ENCODE peak calls at places on chromosomes 16 and 17, in nine cellular contexts. One of them, this sample, is unnamed.
A peak's percentile ranks its signal among the peaks of the same experiment; 100 is the strongest.

GRCh38 chr17:9402590-9403199 is 172.9 kb downstream of the STX8 start:
- DNase-seq in transverse colon: peak; percentile 25
- DNase-seq in Panc1: no peak
- DNase-seq in SK-N-SH: peak; percentile 37
- DNase-seq in H1: peak; percentile 23
- DNase-seq in suprapubic skin: no peak
- DNase-seq in vagina: no peak
- DNase-seq in sigmoid colon: no peak
- DNase-seq in prostate gland: no peak
- DNase-seq in this sample: no peak

GRCh38 chr17:31388770-31389672 is 2.5 kb upstream of the RAB11FIP4 start:
- DNase-seq in transverse colon: no peak
- DNase-seq in Panc1: peak; percentile 12
- DNase-seq in SK-N-SH: peak; percentile 83
- DNase-seq in H1: no peak
- DNase-seq in suprapubic skin: no peak
- DNase-seq in vagina: no peak
- DNase-seq in sigmoid colon: no peak
- DNase-seq in prostate gland: no peak
- DNase-seq in this sample: no peak

GRCh38 chr16:86970726-86971125 is 346.5 kb downstream of the C16orf95 start:
- DNase-seq in transverse colon: no peak
- DNase-seq in Panc1: no peak
- DNase-seq in SK-N-SH: no peak
- DNase-seq in H1: no peak
- DNase-seq in suprapubic skin: no peak
- DNase-seq in vagina: no peak
- DNase-seq in sigmoid colon: no peak
- DNase-seq in prostate gland: no peak
- DNase-seq in this sample: peak; percentile 34

GRCh38 chr16:14028207-14028606 is 42.9 kb upstream of the MRTFB start:
- DNase-seq in transverse colon: no peak
- DNase-seq in Panc1: no peak
- DNase-seq in SK-N-SH: no peak
- DNase-seq in H1: no peak
- DNase-seq in suprapubic skin: no peak
- DNase-seq in vagina: no peak
- DNase-seq in sigmoid colon: no peak
- DNase-seq in prostate gland: no peak
- DNase-seq in this sample: no peak

GRCh38 chr16:2482181-2483107 is 7.5 kb downstream of the TBC1D24 start:
- DNase-seq in transverse colon: peak; percentile 38
- DNase-seq in Panc1: no peak
- DNase-seq in SK-N-SH: peak; percentile 91
- DNase-seq in H1: no peak
- DNase-seq in suprapubic skin: no peak
- DNase-seq in vagina: no peak
- DNase-seq in sigmoid colon: peak; percentile 93
- DNase-seq in prostate gland: peak; percentile 66
- DNase-seq in this sample: no peak

GRCh38 chr16:51201604-51202003 is 50.5 kb upstream of the SALL1 start:
- DNase-seq in transverse colon: no peak
- DNase-seq in Panc1: no peak
- DNase-seq in SK-N-SH: no peak
- DNase-seq in H1: no peak
- DNase-seq in suprapubic skin: no peak
- DNase-seq in vagina: no peak
- DNase-seq in sigmoid colon: no peak
- DNase-seq in prostate gland: no peak
- DNase-seq in this sample: no peak

GRCh38 chr16:68427649-68428303 is 20.5 kb downstream of the SMPD3 start:
- DNase-seq in transverse colon: no peak
- DNase-seq in Panc1: no peak
- DNase-seq in SK-N-SH: no peak
- DNase-seq in H1: no peak
- DNase-seq in suprapubic skin: no peak
- DNase-seq in vagina: no peak
- DNase-seq in sigmoid colon: no peak
- DNase-seq in prostate gland: no peak
- DNase-seq in this sample: no peak

GRCh38 chr17:44988256-44988942 is 20.3 kb upstream of the C1QL1 start:
- DNase-seq in transverse colon: no peak
- DNase-seq in Panc1: no peak
- DNase-seq in SK-N-SH: no peak
- DNase-seq in H1: no peak
- DNase-seq in suprapubic skin: no peak
- DNase-seq in vagina: no peak
- DNase-seq in sigmoid colon: no peak
- DNase-seq in prostate gland: no peak
- DNase-seq in this sample: no peak

GRCh38 chr17:17130077-17130844 is 75.9 kb downstream of the PLD6 start:
- DNase-seq in transverse colon: no peak
- DNase-seq in Panc1: no peak
- DNase-seq in SK-N-SH: no peak
- DNase-seq in H1: no peak
- DNase-seq in suprapubic skin: no peak
- DNase-seq in vagina: no peak
- DNase-seq in sigmoid colon: no peak
- DNase-seq in prostate gland: no peak
- DNase-seq in this sample: no peak

GRCh38 chr17:79290726-79291125 is 216.1 kb downstream of the ENGASE start:
- DNase-seq in transverse colon: no peak
- DNase-seq in Panc1: no peak
- DNase-seq in SK-N-SH: no peak
- DNase-seq in H1: no peak
- DNase-seq in suprapubic skin: no peak
- DNase-seq in vagina: no peak
- DNase-seq in sigmoid colon: no peak
- DNase-seq in prostate gland: no peak
- DNase-seq in this sample: no peak

GRCh38 chr16:89257757-89258465 is 40.4 kb downstream of the ZNF778 start:
- DNase-seq in transverse colon: no peak
- DNase-seq in Panc1: no peak
- DNase-seq in SK-N-SH: peak; percentile 32
- DNase-seq in H1: no peak
- DNase-seq in suprapubic skin: no peak
- DNase-seq in vagina: no peak
- DNase-seq in sigmoid colon: no peak
- DNase-seq in prostate gland: no peak
- DNase-seq in this sample: no peak

GRCh38 chr16:89257281-89257731 is 39.8 kb downstream of the ZNF778 start:
- DNase-seq in transverse colon: no peak
- DNase-seq in Panc1: no peak
- DNase-seq in SK-N-SH: peak; percentile 64
- DNase-seq in H1: no peak
- DNase-seq in suprapubic skin: no peak
- DNase-seq in vagina: no peak
- DNase-seq in sigmoid colon: no peak
- DNase-seq in prostate gland: no peak
- DNase-seq in this sample: no peak

GRCh38 chr16:89265647-89266046 is 48.1 kb downstream of the ZNF778 start:
- DNase-seq in transverse colon: no peak
- DNase-seq in Panc1: no peak
- DNase-seq in SK-N-SH: no peak
- DNase-seq in H1: no peak
- DNase-seq in suprapubic skin: no peak
- DNase-seq in vagina: no peak
- DNase-seq in sigmoid colon: no peak
- DNase-seq in prostate gland: no peak
- DNase-seq in this sample: peak; percentile 57

GRCh38 chr16:89264800-89265550 is 47.5 kb downstream of the ZNF778 start:
- DNase-seq in transverse colon: no peak
- DNase-seq in Panc1: no peak
- DNase-seq in SK-N-SH: no peak
- DNase-seq in H1: no peak
- DNase-seq in suprapubic skin: no peak
- DNase-seq in vagina: no peak
- DNase-seq in sigmoid colon: no peak
- DNase-seq in prostate gland: no peak
- DNase-seq in this sample: peak; percentile 52

DNA sequence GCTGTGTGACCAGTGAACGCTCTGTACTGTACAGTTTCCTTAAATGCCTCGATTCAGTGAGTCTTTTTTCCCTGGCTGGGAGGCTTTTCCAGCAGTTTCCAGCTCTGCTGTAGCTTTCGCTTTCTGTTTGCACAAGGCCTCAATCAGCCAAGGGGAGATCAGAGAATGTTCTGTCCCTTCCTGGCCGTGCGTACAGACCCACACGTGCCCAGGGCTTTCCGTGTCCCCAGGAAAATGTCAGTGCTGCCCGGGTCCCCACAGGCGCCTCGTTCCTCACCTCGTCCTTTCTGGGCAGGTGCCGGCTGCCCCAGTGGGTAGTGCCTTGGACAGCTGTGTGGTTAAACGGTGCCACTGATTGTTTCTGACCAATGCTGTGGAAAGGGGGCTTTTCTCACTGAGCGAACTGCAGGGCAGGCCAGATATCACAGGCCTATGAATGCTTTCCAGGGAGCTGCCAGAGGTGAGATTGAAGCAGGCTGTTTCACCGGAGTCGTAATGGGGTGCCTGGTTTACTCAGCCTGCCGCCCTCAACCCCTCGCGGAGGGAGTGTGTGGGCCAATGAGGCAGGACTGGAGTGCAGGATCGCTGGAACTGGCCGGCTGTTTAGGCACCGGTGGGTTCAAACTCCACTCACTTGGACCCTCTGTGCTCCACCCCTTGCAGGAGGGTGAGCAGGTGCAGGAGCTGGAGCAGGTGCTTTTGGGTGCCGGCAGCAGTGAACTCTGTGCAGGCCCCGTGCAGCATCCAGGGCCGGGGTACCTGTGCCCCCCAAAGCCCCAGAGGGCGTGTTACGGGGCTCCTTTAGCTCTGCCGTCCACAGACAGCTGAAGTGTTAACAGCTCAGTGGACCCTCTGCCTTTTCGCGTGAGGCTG is 44.4 kb downstream of the ZNF778 start:
- DNase-seq in transverse colon: no peak
- DNase-seq in Panc1: no peak
- DNase-seq in SK-N-SH: no peak
- DNase-seq in H1: no peak
- DNase-seq in suprapubic skin: no peak
- DNase-seq in vagina: no peak
- DNase-seq in sigmoid colon: peak; percentile 64
- DNase-seq in prostate gland: peak; percentile 23
- DNase-seq in this sample: peak; percentile 47
- TF ChIP-seq POLR2AphosphoS5 in transverse colon: no peak
- TF ChIP-seq POLR2AphosphoS5 in Panc1: no peak
- TF ChIP-seq POLR2AphosphoS5 in SK-N-SH: no peak
- TF ChIP-seq POLR2AphosphoS5 in H1: no peak
- TF ChIP-seq POLR2AphosphoS5 in suprapubic skin: no peak
- TF ChIP-seq POLR2AphosphoS5 in vagina: no peak
- TF ChIP-seq POLR2AphosphoS5 in sigmoid colon: no peak
- TF ChIP-seq POLR2AphosphoS5 in prostate gland: peak; percentile 70
- TF ChIP-seq POLR2AphosphoS5 in this sample: peak; percentile 30

DNA sequence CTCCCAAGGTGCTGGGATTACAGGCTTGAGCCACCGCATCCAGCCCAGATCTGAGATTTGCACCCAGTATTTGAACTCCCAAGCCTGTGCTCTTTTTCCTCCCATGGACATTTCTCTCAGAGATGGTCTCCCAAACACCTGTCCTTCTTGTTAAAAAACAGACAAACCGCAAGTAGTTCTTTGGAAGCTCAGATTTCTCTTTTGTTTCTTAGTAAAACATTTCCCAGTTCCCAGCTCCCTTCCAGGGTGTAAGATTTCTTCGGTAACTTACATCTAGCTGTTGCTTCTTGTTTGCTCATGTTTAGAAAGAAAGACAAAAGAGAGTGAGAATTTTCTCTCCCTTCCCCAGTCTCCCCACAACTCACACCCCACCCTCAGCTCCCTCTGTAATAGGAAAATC is 36.2 kb downstream of the IL4R start:
- DNase-seq in transverse colon: no peak
- DNase-seq in Panc1: no peak
- DNase-seq in SK-N-SH: no peak
- DNase-seq in H1: no peak
- DNase-seq in suprapubic skin: no peak
- DNase-seq in vagina: no peak
- DNase-seq in sigmoid colon: no peak
- DNase-seq in prostate gland: no peak
- DNase-seq in this sample: no peak
- H3K9me3 ChIP-seq in transverse colon: no peaks in the 10 kb centered on the region
- H3K9me3 ChIP-seq in Panc1: no peaks in the 10 kb centered on the region
- H3K9me3 ChIP-seq in SK-N-SH: no peaks in the 10 kb centered on the region
- H3K9me3 ChIP-seq in H1: peaks cover 5% of the 10 kb centered on the region
- H3K9me3 ChIP-seq in suprapubic skin: no peaks in the 10 kb centered on the region
- H3K9me3 ChIP-seq in vagina: no peaks in the 10 kb centered on the region
- H3K9me3 ChIP-seq in sigmoid colon: no peaks in the 10 kb centered on the region
- H3K9me3 ChIP-seq in prostate gland: no peaks in the 10 kb centered on the region
- H3K9me3 ChIP-seq in this sample: no peaks in the 10 kb centered on the region

DNA sequence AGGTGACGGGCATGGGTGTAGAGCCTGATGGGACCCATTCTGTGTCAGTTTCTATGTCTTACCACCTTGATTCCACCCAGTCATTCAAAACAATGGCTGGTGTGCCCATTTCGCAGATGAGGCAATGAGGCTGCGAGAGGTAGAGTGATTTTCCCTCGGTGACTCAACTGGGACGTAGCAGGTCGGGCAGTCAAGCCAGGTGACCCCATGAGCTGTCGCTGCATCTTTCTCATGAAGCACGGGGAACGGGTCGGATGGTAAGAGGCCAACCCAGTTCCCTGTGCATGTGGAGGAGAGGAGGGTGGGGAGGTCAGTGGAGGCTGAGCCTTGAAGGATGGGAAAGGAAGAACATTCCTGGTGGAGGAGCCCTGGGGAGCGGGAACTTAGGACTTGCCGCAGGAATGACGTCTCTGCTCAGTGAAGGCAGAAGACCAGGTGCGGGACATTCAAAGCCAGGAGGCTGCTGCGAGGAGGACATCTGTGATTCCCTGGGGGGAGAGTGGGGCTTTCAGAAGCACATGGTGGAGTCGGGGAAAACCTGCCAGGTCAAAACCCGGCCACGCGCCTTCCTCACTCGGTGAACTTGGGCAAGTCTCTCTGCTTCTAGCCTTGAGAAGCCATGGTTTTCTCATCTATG is 1.1 kb downstream of the IL21R start:
- DNase-seq in transverse colon: no peak
- DNase-seq in Panc1: no peak
- DNase-seq in SK-N-SH: no peak
- DNase-seq in H1: no peak
- DNase-seq in suprapubic skin: no peak
- DNase-seq in vagina: no peak
- DNase-seq in sigmoid colon: no peak
- DNase-seq in prostate gland: no peak
- DNase-seq in this sample: no peak
- TF ChIP-seq POLR2AphosphoS5 in transverse colon: no peak
- TF ChIP-seq POLR2AphosphoS5 in Panc1: no peak
- TF ChIP-seq POLR2AphosphoS5 in SK-N-SH: no peak
- TF ChIP-seq POLR2AphosphoS5 in H1: no peak
- TF ChIP-seq POLR2AphosphoS5 in suprapubic skin: no peak
- TF ChIP-seq POLR2AphosphoS5 in vagina: no peak
- TF ChIP-seq POLR2AphosphoS5 in sigmoid colon: no peak
- TF ChIP-seq POLR2AphosphoS5 in prostate gland: no peak
- TF ChIP-seq POLR2AphosphoS5 in this sample: no peak

DNA sequence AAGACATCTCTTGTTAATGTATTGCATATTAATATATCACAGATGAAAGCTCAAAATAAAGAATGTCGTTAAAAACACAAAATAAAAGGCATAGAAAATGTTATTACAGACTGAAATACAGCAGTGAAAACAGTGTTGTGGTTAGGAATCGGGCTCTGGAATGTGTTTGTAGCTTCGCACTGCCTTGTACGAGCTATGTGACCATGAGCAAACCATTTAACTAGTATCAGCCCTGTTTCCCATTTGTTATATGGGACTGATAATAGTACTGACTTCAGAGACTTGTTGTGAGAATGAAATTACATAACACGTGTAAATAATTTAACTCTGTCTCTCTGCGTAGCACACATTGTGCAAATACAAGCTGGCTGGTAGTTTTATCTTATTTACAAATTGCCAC is 648 bp upstream of the RBFOX1 start:
- DNase-seq in transverse colon: no peak
- DNase-seq in Panc1: no peak
- DNase-seq in SK-N-SH: no peak
- DNase-seq in H1: no peak
- DNase-seq in suprapubic skin: no peak
- DNase-seq in vagina: no peak
- DNase-seq in sigmoid colon: no peak
- DNase-seq in prostate gland: no peak
- DNase-seq in this sample: no peak
- H3K9me3 ChIP-seq in transverse colon: no peaks in the 10 kb centered on the region
- H3K9me3 ChIP-seq in Panc1: no peaks in the 10 kb centered on the region
- H3K9me3 ChIP-seq in SK-N-SH: no peaks in the 10 kb centered on the region
- H3K9me3 ChIP-seq in H1: no peaks in the 10 kb centered on the region
- H3K9me3 ChIP-seq in suprapubic skin: no peaks in the 10 kb centered on the region
- H3K9me3 ChIP-seq in vagina: no peaks in the 10 kb centered on the region
- H3K9me3 ChIP-seq in sigmoid colon: no peaks in the 10 kb centered on the region
- H3K9me3 ChIP-seq in prostate gland: no peaks in the 10 kb centered on the region
- H3K9me3 ChIP-seq in this sample: no peaks in the 10 kb centered on the region